ENCODE peak calls at places on chromosomes 11 and 22, in four cellular contexts. J is WTC11, L is K562, G is H1. Y is an unnamed sample.
A peak's percentile ranks its signal among the peaks of the same experiment; 100 is the strongest.

GRCh38 chr22:19889951-19890350 is 35.3 kb upstream of the GNB1L start:
- DNase-seq in G (no peak), J (no peak), L (no peak), Y (no peak)

GRCh38 chr11:34495724-34496377 is 17.7 kb downstream of the ELF5 start:
- DNase-seq in L (no peak), J (no peak), G (no peak), Y (no peak)

GRCh38 chr11:27353593-27354358 is 9.2 kb downstream of the CCDC34 start:
- DNase-seq in G (no peak), J (no peak), L (no peak), Y (no peak)

GRCh38 chr11:128518493-128519207 is 68.7 kb downstream of the ETS1 start:
- DNase-seq in G (no peak), J (no peak), L (no peak), Y (no peak)

GRCh38 chr11:81570669-81571068 is 1163.0 kb downstream of the FAM181B start:
- DNase-seq in L (no peak), J (no peak), G (no peak), Y (no peak)

GRCh38 chr11:30455025-30455424 is 131.1 kb downstream of the MPPED2 start:
- DNase-seq in J (no peak), L (no peak), G (no peak), Y (no peak)

GRCh38 chr11:64376071-64376470 is 17.1 kb downstream of the RPS6KA4 start:
- DNase-seq in J (no peak), G (no peak), L (no peak), Y (no peak)

GRCh38 chr11:105155679-105156078 is 16.1 kb upstream of the CARD18 start:
- DNase-seq in L (no peak), G (no peak), J (no peak), Y (no peak)

GRCh38 chr22:48423481-48423901 is 1404.2 kb downstream of the BRD1 start:
- DNase-seq in G (no peak), J (no peak), L (no peak), Y (no peak)

GRCh38 chr22:30245181-30245984 is 1.2 kb downstream of the LIF start:
- DNase-seq in J (peak; percentile 38), G (no peak), L (no peak), Y (no peak)

GRCh38 chr11:66592457-66593302 is at the start of the genes CCDC87 and CCS:
- DNase-seq in L (peak; percentile 100), G (peak; percentile 85), J (peak; percentile 97), Y (peak; percentile 100)

GRCh38 chr11:94186342-94187203 is 57.9 kb downstream of the PANX1 start:
- DNase-seq in L (no peak), J (no peak), G (no peak), Y (no peak)

GRCh38 chr22:47768027-47768426 is 1005.6 kb downstream of the TBC1D22A start:
- DNase-seq in L (no peak), J (no peak), G (no peak), Y (no peak)

GRCh38 chr11:110679323-110679980 is 32.8 kb downstream of the ARHGAP20 start:
- DNase-seq in G (no peak), J (no peak), L (no peak), Y (no peak)

GRCh38 chr11:44445500-44446340 is 119.7 kb upstream of the CD82 start:
- DNase-seq in J (peak; percentile 39), G (peak; percentile 59), L (no peak), Y (no peak)

GRCh38 chr11:134224710-134225662 is 515 bp downstream of the VPS26B start:
- DNase-seq in J (peak; percentile 30), L (peak; percentile 55), G (no peak), Y (peak; percentile 66)

GRCh38 chr22:22787151-22787550 is 100.5 kb upstream of the IGLL5 start:
- DNase-seq in G (no peak), L (no peak), J (no peak), Y (no peak)

GRCh38 chr11:17585911-17586695 is 39.0 kb downstream of the OTOG start:
- DNase-seq in L (no peak), G (no peak), J (peak; percentile 3), Y (no peak)

GRCh38 chr11:118232659-118233058 is 7.8 kb upstream of the JAML start:
- DNase-seq in L (no peak), G (no peak), J (no peak), Y (no peak)

GRCh38 chr22:48902983-48903650 is 924.6 kb downstream of the BRD1 start:
- DNase-seq in J (no peak), G (no peak), L (no peak), Y (no peak)

GRCh38 chr11:45870706-45871105 is 14.7 kb upstream of the MAPK8IP1 start:
- DNase-seq in G (no peak), L (no peak), J (no peak), Y (no peak)

GRCh38 chr11:86818466-86819282 is 18.3 kb downstream of the PRSS23 start:
- DNase-seq in L (peak; percentile 60), G (no peak), J (no peak), Y (peak; percentile 51)

GRCh38 chr11:81548123-81548522 is 1185.5 kb downstream of the FAM181B start:
- DNase-seq in J (no peak), G (no peak), L (no peak), Y (no peak)

GRCh38 chr11:55357560-55358184 is 10.1 kb upstream of the OR4A15 start:
- DNase-seq in L (no peak), J (no peak), G (no peak), Y (no peak)

GRCh38 chr11:12448131-12448939 is 71.0 kb downstream of the PARVA start:
- DNase-seq in J (no peak), G (no peak), L (no peak), Y (no peak)

GRCh38 chr11:96339704-96340554 is 3.1 kb downstream of the MAML2 start:
- DNase-seq in L (no peak), G (no peak), J (no peak), Y (no peak)

GRCh38 chr11:132962026-132962425 is 570.3 kb downstream of the OPCML start:
- DNase-seq in G (no peak), L (no peak), J (no peak), Y (peak; percentile 44)

GRCh38 chr11:60710482-60710881 is 11.1 kb downstream of the MS4A8 start:
- DNase-seq in G (no peak), L (no peak), J (peak; percentile 25), Y (no peak)

GRCh38 chr11:128530119-128531091 is 57.0 kb downstream of the ETS1 start:
- DNase-seq in J (no peak), L (no peak), G (no peak), Y (no peak)

GRCh38 chr22:32313532-32313931 is 44.1 kb upstream of the RFPL3 start:
- DNase-seq in J (no peak), L (no peak), G (no peak), Y (no peak)

GRCh38 chr22:38655532-38656255 is 498 bp downstream of the FAM227A start:
- DNase-seq in L (no peak), J (no peak), G (peak; percentile 5), Y (peak; percentile 26)

DNA sequence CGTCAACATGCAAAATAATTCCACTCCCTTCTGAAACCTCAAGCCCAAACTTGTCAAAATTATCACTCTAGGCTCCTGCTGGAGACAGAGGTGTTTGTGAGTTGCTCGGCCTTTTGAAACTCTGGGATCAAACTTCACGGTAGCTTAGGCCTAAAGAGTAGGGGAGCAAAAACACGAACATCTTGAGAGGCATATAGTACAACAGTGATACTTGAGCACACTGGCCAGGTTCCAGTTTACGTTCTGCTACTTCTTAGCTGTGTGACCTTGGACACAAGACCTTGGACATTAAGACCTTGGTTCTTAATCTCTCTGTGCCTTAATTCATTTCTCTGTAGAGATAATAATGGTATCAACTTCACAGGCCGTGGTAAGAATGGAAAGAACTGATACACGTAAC is 123.5 kb upstream of the LMO1 start:
- DNase-seq in L (no peak), J (no peak), G (no peak), Y (no peak)
- TF ChIP-seq TEAD4 in L (no peak), J (no peak), G (no peak), Y (no peak)

GRCh38 chr22:40328551-40328950 is 17.7 kb upstream of the ADSL start:
- DNase-seq in G (no peak), L (no peak), J (no peak), Y (no peak)
- TF ChIP-seq TEAD4 in G (no peak), L (no peak), J (no peak), Y (no peak)

GRCh38 chr11:74671520-74672196 is 59.6 kb downstream of the CHRDL2 start:
- DNase-seq in G (no peak), J (no peak), L (no peak), Y (no peak)

GRCh38 chr11:74675761-74676160 is 55.5 kb downstream of the CHRDL2 start:
- DNase-seq in L (no peak), J (no peak), G (no peak), Y (no peak)

GRCh38 chr11:74673956-74674355 is 57.3 kb downstream of the CHRDL2 start:
- DNase-seq in L (no peak), G (no peak), J (no peak), Y (no peak)

GRCh38 chr11:74672332-74672955 is 58.8 kb downstream of the CHRDL2 start:
- DNase-seq in G (no peak), J (no peak), L (peak; percentile 11), Y (no peak)

GRCh38 chr11:74672956-74673895 is 58.0 kb downstream of the CHRDL2 start:
- DNase-seq in J (no peak), L (peak; percentile 32), G (no peak), Y (peak; percentile 77)
- TF ChIP-seq TEAD4 in J (no peak), L (no peak), G (no peak), Y (peak; percentile 70)

GRCh38 chr11:120565436-120566155 is 54.0 kb downstream of the GRIK4 start:
- DNase-seq in J (no peak), L (no peak), G (no peak), Y (no peak)
- TF ChIP-seq TEAD4 in J (no peak), L (no peak), G (no peak), Y (no peak)

GRCh38 chr22:25753252-25753651 is 11.3 kb downstream of the MYO18B start:
- DNase-seq in J (no peak), L (no peak), G (no peak), Y (no peak)
- TF ChIP-seq TEAD4 in J (no peak), L (no peak), G (no peak), Y (no peak)

DNA sequence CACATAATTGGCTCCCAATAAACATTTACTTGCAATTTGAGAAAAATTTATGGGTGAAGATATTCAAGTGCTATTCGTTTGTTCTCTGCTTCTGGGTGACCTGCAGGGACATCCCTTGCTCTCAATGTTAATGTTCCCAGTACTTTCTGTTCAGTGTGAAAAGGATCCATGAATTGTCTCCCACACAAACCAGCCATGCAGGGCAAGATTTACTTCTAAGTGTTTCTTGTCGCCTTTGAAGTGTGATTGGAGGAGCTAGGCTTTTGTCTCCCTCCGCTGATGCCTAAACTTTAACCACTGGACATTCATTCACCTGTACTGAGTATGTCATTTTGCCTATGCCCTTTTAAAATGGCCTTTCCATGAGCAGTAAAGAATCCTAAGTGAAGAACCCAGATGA is 66.4 kb upstream of the ADA2 start:
- DNase-seq in L (no peak), J (no peak), G (no peak), Y (no peak)
- TF ChIP-seq TEAD4 in L (no peak), J (no peak), G (no peak), Y (no peak)

DNA sequence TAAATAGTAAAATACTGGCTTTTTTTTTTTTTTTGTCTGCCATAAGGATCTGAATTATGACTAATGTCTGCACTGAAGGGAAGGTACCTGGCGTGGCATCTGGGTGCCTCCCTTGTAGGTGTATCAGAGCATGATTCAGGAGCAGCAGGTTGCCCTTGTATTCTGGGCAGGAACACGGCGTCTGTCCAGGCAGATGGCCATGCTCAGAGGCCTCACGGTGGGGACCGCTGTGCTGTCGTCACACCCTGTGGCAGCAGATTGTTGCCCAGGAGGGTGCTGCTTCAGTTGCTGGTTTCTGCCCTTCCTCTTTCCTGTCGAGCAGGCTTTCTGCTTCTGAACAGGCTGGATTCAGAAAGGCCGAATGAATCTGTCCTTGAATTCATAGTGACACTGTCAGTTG is 10.9 kb downstream of the ZNRF3 start:
- DNase-seq in J (no peak), L (no peak), G (no peak), Y (no peak)
- TF ChIP-seq TEAD4 in J (no peak), L (no peak), G (no peak), Y (no peak)

Y was measured in SK-N-SH.